ENCODE peak calls at places on chromosomes 13 and 19, in five cellular contexts. K is endothelial cell, C is brain microvascular endothelial cell, D is glutamatergic neuron, B is mucosa of descending colon. O is an unnamed sample.

GRCh38 chr19:2235396-2236284 is 489 bp downstream of the PLEKHJ1 start:
- DNase-seq in K (no peak), C (no peak), D (peak; percentile 38), B (peak; percentile 86), O (peak; percentile 28)

GRCh38 chr19:8338835-8339234 is 4.2 kb downstream of the KANK3 start:
- DNase-seq in K (no peak), C (no peak), D (no peak), B (no peak), O (no peak)

GRCh38 chr13:101916108-101916757 is 463.8 kb downstream of the ITGBL1 start:
- DNase-seq in K (peak; percentile 70), C (peak; percentile 4), D (peak; percentile 87), B (no peak), O (no peak)

GRCh38 chr13:85772379-85772778 is 26.8 kb downstream of the SLITRK6 start:
- DNase-seq in K (no peak), C (peak; percentile 36), D (no peak), B (no peak), O (no peak)

GRCh38 chr13:42497798-42498197 is 76.2 kb upstream of the TNFSF11 start:
- DNase-seq in K (no peak), C (peak; percentile 86), D (no peak), B (no peak), O (no peak)

GRCh38 chr19:16328824-16329482 is 4.3 kb downstream of the KLF2 start:
- DNase-seq in K (no peak), C (no peak), D (no peak), B (no peak), O (no peak)

GRCh38 chr19:58183822-58184215 is 958 bp downstream of the ZNF274 start:
- DNase-seq in K (no peak), C (no peak), D (no peak), B (no peak), O (no peak)

GRCh38 chr19:55079400-55080038 is 3.9 kb downstream of the EPS8L1 start:
- DNase-seq in K (no peak), C (no peak), D (no peak), B (peak; percentile 56), O (no peak)

GRCh38 chr19:40512473-40513344 is 45.9 kb downstream of the SPTBN4 start:
- DNase-seq in K (peak; percentile 52), C (peak; percentile 9), D (peak; percentile 74), B (no peak), O (no peak)

GRCh38 chr19:52398091-52398461 is 427 bp downstream of the ZNF528 start:
- DNase-seq in K (no peak), C (peak; percentile 3), D (peak; percentile 21), B (peak; percentile 30), O (no peak)

GRCh38 chr13:111945086-111945485 is 121.9 kb upstream of the SOX1 start:
- DNase-seq in K (no peak), C (no peak), D (no peak), B (no peak), O (no peak)

GRCh38 chr19:23686622-23687423 is at the start of gene ZNF675:
- DNase-seq in K (peak; percentile 84), C (peak; percentile 94), D (peak; percentile 91), B (peak; percentile 92), O (peak; percentile 87)
- TF ChIP-seq CTCF in K (no peak), C (peak; percentile 17), D (no peak), B (no peak), O (no peak)

DNA sequence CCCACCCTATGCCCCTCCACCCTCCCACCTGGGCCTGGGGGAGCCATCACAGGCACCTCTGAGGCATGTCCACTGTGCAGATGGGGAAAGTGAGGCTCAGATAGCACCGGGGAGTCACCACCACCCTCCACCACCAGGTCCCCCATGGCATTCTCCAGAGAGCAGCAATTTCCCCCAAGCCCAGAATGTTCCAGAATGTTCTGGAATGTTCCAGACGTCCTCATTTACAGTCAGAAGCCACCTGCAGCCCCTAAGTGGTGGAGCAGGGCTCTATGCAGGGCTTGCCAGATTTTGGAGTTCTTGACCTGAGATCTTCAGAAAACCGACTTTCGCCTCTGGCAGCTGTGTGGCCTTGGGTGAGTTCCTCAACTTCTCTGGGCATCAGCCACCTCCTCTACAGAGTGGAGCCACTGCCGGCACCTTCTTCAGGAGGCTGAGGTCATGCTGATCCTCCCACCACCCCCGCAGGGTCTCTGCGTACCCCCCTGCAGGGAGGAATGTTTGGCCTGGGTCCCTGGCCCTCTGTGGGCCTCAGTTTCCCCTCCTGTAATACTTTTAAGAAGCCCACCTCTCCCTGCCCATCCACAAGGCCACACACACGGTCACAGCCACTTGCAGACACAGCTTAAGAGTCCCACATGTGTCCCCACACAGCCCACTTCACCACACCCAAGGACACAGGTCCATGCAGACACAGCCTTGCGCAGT is 6.2 kb downstream of the FUT5 start:
- DNase-seq in K (no peak), C (no peak), D (no peak), B (no peak), O (no peak)
- TF ChIP-seq CTCF in K (no peak), C (no peak), D (no peak), B (no peak), O (no peak)

GRCh38 chr19:49469828-49470614 is 4.0 kb upstream of the FLT3LG start:
- DNase-seq in K (no peak), C (no peak), D (peak; percentile 47), B (peak; percentile 77), O (no peak)
- TF ChIP-seq CTCF in K (no peak), C (peak; percentile 16), D (no peak), B (peak; percentile 7), O (no peak)

GRCh38 chr13:34410653-34411052 is 531.4 kb upstream of the NBEA start:
- DNase-seq in K (no peak), C (no peak), D (no peak), B (no peak), O (no peak)
- TF ChIP-seq CTCF in K (no peak), C (no peak), D (no peak), B (no peak), O (no peak)

DNA sequence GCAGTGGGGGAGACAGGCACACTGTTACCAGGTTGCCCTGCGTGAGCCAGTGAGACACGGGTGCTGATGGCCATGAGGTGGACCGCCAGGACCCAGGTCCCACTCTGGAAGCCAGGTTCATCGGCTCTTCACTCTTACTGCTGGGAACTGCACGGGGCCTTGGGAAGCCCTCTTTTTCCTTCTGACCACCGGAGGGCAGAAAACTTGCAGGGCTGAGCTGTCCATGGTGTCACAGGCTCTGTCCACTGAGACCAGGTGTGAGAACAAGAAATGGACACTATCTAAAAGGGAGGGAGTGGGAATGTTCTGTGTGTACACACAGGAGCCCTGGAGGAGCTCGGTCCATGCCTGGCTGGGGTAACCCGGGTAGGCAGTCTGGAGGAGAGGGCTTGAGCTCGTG is 93.4 kb downstream of the UQCRFS1 start:
- DNase-seq in K (peak; percentile 56), C (no peak), D (peak; percentile 44), B (no peak), O (peak; percentile 43)
- TF ChIP-seq CTCF in K (peak; percentile 26), C (no peak), D (peak; percentile 43), B (no peak), O (peak; percentile 36)

DNA sequence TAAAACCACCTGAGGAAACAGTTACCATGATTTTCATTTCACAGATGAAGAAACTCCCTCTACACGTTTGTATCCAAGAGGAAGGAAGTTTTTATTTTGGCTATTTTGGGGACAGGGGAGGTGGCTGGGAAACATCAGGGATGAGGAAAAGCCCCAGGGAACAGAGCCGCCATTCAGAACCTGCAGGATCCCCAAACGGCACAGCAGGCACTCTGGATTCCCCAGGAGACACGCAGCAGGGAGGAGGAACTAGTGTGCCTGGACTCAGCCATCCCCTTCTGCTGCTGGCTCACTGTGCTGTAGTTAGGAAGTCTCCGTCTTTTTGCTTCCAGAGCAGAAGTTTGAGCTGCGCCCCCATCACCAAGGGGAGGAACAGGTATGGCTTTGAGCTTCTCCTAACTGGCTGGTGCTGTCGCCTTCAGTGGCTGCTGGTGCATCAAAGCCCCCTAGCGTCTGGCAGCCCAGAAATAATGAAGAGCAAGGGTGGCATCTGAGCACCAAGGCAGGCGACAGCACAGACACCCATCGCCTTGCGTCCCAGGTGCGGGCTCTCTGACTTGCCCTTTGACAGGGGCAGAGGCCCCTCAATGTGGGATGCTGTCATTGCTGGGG is 4.2 kb downstream of the NAPA start:
- DNase-seq in K (no peak), C (no peak), D (no peak), B (no peak), O (no peak)
- TF ChIP-seq CTCF in K (no peak), C (no peak), D (no peak), B (no peak), O (no peak)

DNA sequence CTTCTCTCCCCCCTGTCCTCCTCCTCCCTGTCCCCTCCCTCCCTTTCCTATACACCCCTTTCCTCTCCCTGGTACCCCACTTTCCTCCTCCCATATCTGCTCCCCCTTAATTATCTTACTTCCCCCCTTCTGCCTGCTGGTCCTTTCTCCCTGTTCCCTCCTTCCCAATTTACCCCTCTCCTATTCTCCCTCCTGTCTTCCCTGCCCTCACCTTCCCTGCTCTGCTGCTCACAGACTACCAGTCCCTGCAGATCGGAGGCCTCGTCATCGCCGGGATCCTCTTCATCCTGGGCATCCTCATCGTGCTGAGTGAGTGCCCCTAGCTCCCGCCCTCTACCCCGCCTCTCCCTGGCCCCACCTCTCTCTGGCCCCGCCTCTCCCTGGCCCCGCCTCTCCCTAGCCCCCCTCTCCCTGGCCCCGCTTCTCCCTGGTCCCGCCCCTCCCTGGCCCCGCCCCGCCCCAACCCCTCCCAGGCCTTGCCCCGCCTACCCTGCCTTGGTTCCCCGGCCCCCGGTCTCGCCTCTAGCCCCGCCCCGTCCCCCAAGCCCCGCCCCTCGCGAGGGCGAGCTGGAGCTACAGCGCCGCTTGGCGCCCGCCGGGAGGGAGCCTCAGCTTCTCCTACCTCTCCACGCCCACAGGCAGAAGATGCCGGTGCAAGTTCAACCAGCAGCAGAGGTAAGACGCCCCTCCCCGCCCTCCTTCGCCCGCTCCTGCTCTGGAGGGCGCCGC is 2.0 kb upstream of the FXYD7 start:
- DNase-seq in K (peak; percentile 93), C (peak; percentile 84), D (peak; percentile 97), B (peak; percentile 99), O (peak; percentile 97)
- TF ChIP-seq CTCF in K (no peak), C (peak; percentile 64), D (no peak), B (peak; percentile 44), O (peak; percentile 31)

GRCh38 chr19:11408591-11408990 is 10.5 kb downstream of the RGL3 start:
- DNase-seq in K (no peak), C (no peak), D (no peak), B (no peak), O (no peak)

GRCh38 chr19:11404588-11405258 is 14.4 kb downstream of the RGL3 start:
- DNase-seq in K (no peak), C (no peak), D (no peak), B (no peak), O (no peak)

GRCh38 chr19:11401808-11402543 is 17.1 kb downstream of the RGL3 start:
- DNase-seq in K (no peak), C (no peak), D (no peak), B (no peak), O (no peak)

GRCh38 chr19:11410682-11411081 is 8.4 kb downstream of the RGL3 start:
- DNase-seq in K (no peak), C (no peak), D (no peak), B (no peak), O (no peak)

DNA sequence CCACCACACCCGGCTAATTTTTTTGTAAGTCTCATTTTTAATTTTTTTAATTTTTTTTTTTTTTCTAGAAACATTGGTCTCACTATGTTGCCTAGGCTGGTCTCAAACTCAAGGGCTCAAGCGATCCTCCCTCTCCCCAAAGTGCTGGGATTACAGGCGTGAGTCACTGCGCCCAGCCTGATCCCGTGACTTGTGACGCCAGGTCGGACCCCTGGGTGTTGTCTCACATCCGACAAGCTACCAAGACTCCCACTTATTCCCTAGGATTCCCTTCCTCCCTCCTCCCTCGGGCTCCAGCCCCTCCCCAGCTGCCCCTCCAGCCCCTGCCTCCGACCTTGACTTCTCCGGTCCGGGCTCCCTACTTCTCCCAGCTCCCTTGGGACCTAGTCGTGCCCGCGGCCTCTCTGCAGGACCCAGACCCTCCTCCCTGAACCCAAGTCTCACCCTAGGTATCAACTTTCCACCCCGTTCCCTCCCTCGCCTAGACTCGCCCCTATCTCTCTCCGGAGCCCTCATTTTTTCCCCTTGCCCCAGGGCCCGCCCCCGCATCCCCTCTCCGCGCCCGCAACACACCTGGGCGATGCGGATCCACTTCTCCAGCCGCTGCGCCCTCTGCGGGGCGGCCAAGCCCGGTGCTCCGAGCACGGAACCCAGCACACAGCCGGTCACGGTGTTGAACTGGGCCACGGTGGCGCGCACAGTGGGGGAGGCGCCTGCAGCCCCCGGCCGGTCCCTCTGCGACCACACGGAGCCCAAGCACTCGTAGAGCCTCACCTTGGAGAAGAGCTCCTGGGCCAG is 13.1 kb downstream of the RGL3 start:
- DNase-seq in K (peak; percentile 29), C (no peak), D (no peak), B (no peak), O (no peak)
- TF ChIP-seq CTCF in K (no peak), C (peak; percentile 50), D (no peak), B (no peak), O (no peak)

O was measured in Calu3.